ENCODE peak calls at places on chromosomes 1 and 21, in ten cellular contexts. T is right lobe of liver, K is hepatocyte, O is pancreas, I is uterus, H is HepG2, N is esophagus muscularis mucosa, E is stomach, Q is heart right ventricle, Y is mammary epithelial cell. W is an unnamed sample.

GRCh38 chr1:36769886-36770830 is 264.2 kb downstream of the GRIK3 start:
- DNase-seq in O (no peak), Y (no peak), T (no peak), E (no peak), H (no peak), N (no peak), I (no peak), Q (no peak), K (no peak), W (no peak)

GRCh38 chr1:156291226-156292061 is 4.0 kb downstream of the GLMP start:
- DNase-seq in Q (peak; percentile 87), E (peak; percentile 92), O (peak; percentile 92), H (peak; percentile 94), Y (no peak), I (peak; percentile 88), K (peak; percentile 97), N (peak; percentile 96), T (peak; percentile 98), W (peak; percentile 93)

GRCh38 chr1:79041666-79042065 is 35.1 kb upstream of the ADGRL4 start:
- DNase-seq in Y (no peak), T (no peak), Q (no peak), N (no peak), O (no peak), I (no peak), K (no peak), H (no peak), E (no peak), W (no peak)

GRCh38 chr1:180962178-180962577 is 49.5 kb downstream of the KIAA1614 start:
- DNase-seq in E (no peak), Q (no peak), I (no peak), Y (no peak), N (no peak), T (no peak), K (no peak), H (no peak), O (no peak), W (no peak)

GRCh38 chr1:53172751-53173498 is 23.7 kb upstream of the CPT2 start:
- DNase-seq in I (no peak), Y (no peak), O (no peak), Q (no peak), H (peak; percentile 45), N (no peak), T (no peak), K (no peak), E (no peak), W (no peak)

GRCh38 chr21:35855463-35855862 is 204.9 kb downstream of the SETD4 start:
- DNase-seq in T (no peak), Q (no peak), N (no peak), I (no peak), K (no peak), E (no peak), Y (no peak), O (no peak), H (no peak), W (no peak)

GRCh38 chr1:10665226-10665625 is 131.2 kb downstream of the CASZ1 start:
- DNase-seq in I (no peak), K (no peak), O (no peak), H (no peak), Y (no peak), T (no peak), Q (no peak), N (no peak), E (no peak), W (no peak)

GRCh38 chr1:53625049-53625448 is 113.9 kb downstream of the GLIS1 start:
- DNase-seq in Y (no peak), T (no peak), I (no peak), O (no peak), H (no peak), E (no peak), N (peak; percentile 92), Q (no peak), K (no peak), W (peak; percentile 21)

GRCh38 chr21:38438476-38438893 is 59.8 kb downstream of the ERG start:
- DNase-seq in I (peak; percentile 39), Q (peak; percentile 29), H (no peak), K (peak; percentile 49), O (no peak), Y (no peak), T (no peak), N (no peak), E (no peak), W (peak; percentile 79)
- H3K27ac ChIP-seq in I (no peak overlapping the region), Q (peak overlapping the region; percentile 26), H (no peak overlapping the region), K (no peak overlapping the region), O (no peak overlapping the region), Y (no peak overlapping the region), T (no peak overlapping the region), N (no peak overlapping the region), E (no peak overlapping the region), W (no peak overlapping the region)

GRCh38 chr1:219582865-219583264 is 30.0 kb downstream of the ZC3H11B start:
- DNase-seq in T (no peak), O (no peak), Y (no peak), Q (no peak), I (no peak), H (no peak), N (no peak), E (no peak), K (no peak), W (no peak)

GRCh38 chr1:219582310-219582709 is 30.6 kb downstream of the ZC3H11B start:
- DNase-seq in H (no peak), Y (no peak), T (no peak), E (no peak), I (no peak), O (no peak), N (no peak), Q (no peak), K (no peak), W (no peak)

GRCh38 chr1:219587401-219587800 is 25.5 kb downstream of the ZC3H11B start:
- DNase-seq in I (no peak), T (no peak), N (no peak), K (no peak), H (no peak), Q (no peak), Y (no peak), E (no peak), O (no peak), W (no peak)

GRCh38 chr1:219587817-219588561 is 24.9 kb downstream of the ZC3H11B start:
- DNase-seq in O (no peak), I (no peak), K (no peak), Y (no peak), E (no peak), H (no peak), T (no peak), Q (no peak), N (no peak), W (no peak)

DNA sequence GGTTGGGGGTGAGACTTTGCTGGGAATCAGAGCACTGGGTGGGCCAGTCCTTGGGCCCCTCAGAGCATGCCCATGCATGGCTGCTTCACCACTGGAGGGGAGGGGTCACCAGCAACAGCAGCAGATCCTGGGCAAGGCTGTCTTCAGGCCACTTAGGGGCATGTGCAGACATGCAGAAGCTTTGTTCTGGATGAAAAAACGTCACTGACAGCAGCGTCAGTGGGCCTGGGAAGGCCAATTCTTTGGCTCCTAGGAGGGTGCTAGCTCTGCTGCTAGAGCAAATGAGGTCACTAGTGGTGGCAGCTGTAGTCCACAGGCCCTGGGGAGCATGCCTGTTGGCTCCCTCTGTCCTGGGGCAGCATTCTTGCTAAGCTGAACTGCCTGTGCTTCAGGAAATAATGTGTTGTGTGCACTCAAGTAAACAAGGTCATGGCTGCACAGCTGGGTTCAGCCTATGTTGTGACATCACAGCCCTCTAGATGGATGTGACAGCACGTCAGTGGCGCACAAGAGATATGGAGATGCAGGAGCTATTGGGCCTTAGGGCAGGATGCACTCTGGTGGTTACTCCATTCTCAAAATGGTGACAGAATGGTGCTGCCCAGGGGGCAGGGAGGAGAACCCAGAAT is 27.0 kb downstream of the ZC3H11B start:
- DNase-seq in K (no peak), O (no peak), T (no peak), Y (peak; percentile 13), Q (no peak), E (no peak), I (no peak), H (no peak), N (no peak), W (no peak)
- H3K27me3 ChIP-seq in K (no peaks in the 10 kb centered on the region), O (no peaks in the 10 kb centered on the region), T (no peaks in the 10 kb centered on the region), Y (no peaks in the 10 kb centered on the region), Q (no peaks in the 10 kb centered on the region), E (no peaks in the 10 kb centered on the region), I (no peaks in the 10 kb centered on the region), H (no peaks in the 10 kb centered on the region), N (no peaks in the 10 kb centered on the region), W (no peaks in the 10 kb centered on the region)

GRCh38 chr1:209072481-209072880 is 511.0 kb upstream of the CAMK1G start:
- DNase-seq in T (no peak), H (no peak), Y (peak; percentile 79), O (no peak), K (no peak), I (no peak), N (no peak), E (no peak), Q (no peak), W (no peak)

GRCh38 chr1:209073879-209074278 is 509.6 kb upstream of the CAMK1G start:
- DNase-seq in N (no peak), Y (no peak), Q (no peak), T (peak; percentile 87), H (no peak), O (no peak), E (no peak), I (no peak), K (no peak), W (no peak)

GRCh38 chr1:209080170-209080781 is 503.2 kb upstream of the CAMK1G start:
- DNase-seq in T (no peak), Q (no peak), I (no peak), E (no peak), Y (peak; percentile 28), N (no peak), K (no peak), O (no peak), H (no peak), W (no peak)

GRCh38 chr1:209074575-209075250 is 508.8 kb upstream of the CAMK1G start:
- DNase-seq in O (no peak), H (no peak), N (no peak), Q (no peak), I (no peak), Y (no peak), E (no peak), K (no peak), T (peak; percentile 71), W (no peak)

GRCh38 chr1:209076688-209077087 is 506.8 kb upstream of the CAMK1G start:
- DNase-seq in T (no peak), K (no peak), H (no peak), I (no peak), N (no peak), E (no peak), O (no peak), Q (no peak), Y (peak; percentile 21), W (peak; percentile 33)
- TF ChIP-seq CTCF in T (peak; percentile 36), K (peak; percentile 16), H (peak; percentile 40), I (no peak), N (no peak), E (no peak), O (peak; percentile 7), Q (no peak), Y (peak; percentile 42), W (peak; percentile 39)

DNA sequence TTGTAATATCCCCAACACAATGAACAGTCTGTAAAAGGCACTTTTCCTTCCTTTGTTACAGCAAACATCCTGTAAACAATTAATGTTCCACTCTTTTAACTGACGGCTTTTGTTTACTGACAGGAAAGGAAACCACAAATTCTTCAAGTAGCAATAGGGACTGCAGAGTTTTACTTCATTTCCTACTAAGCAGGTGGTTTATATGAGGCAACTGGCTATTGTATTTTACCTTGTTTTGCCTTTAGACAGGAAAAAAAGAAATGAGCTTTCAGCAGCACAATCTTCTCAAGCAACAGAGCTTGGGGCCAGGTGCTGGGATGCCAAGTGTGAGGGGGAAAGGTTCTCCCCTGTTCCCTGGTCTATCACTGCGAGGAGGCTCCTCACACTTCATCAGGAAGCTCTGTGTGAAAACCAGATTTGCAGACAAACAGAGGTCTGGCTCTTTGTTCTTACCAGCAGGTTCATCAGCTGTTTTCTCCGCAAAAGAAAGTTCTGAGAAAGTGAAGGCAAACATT is 51.2 kb downstream of the SIPA1L2 start:
- DNase-seq in O (no peak), I (no peak), Y (no peak), H (no peak), T (no peak), Q (no peak), N (no peak), E (no peak), K (no peak), W (no peak)
- H3K27ac ChIP-seq in O (no peak overlapping the region), I (no peak overlapping the region), Y (no peak overlapping the region), H (no peak overlapping the region), T (peak overlapping the region; percentile 25), Q (peak overlapping the region; percentile 80), N (peak overlapping the region; percentile 9), E (peak overlapping the region; percentile 45), K (no peak overlapping the region), W (no peak overlapping the region)